ENCODE peak calls at places on chromosomes 1 and 21, in four cellular contexts. One of them, this sample, is unnamed.

GRCh38 chr1:239833709-239834108 is 258.0 kb upstream of the FMN2 start:
- DNase-seq in NCI-H2081: peak
- DNase-seq in activated CD4-positive, alpha-beta T cell treated with anti-CD3 and anti-CD28 coated beads, Interleukin-2, amount 50 U/mL, for 48 hours: no peak
- DNase-seq in NCI-H524: no peak
- DNase-seq in this sample: no peak

GRCh38 chr1:28985427-28985826 is 71.1 kb downstream of the EPB41 start:
- DNase-seq in NCI-H2081: no peak
- DNase-seq in NCI-H524: no peak
- DNase-seq in activated CD4-positive, alpha-beta T cell treated with anti-CD3 and anti-CD28 coated beads, Interleukin-2, amount 50 U/mL, for 48 hours: no peak
- DNase-seq in this sample: no peak

GRCh38 chr1:89545264-89546038 is 20.8 kb downstream of the LRRC8B start:
- DNase-seq in activated CD4-positive, alpha-beta T cell treated with anti-CD3 and anti-CD28 coated beads, Interleukin-2, amount 50 U/mL, for 48 hours: peak
- DNase-seq in NCI-H2081: no peak
- DNase-seq in NCI-H524: no peak
- DNase-seq in this sample: no peak

GRCh38 chr1:203173566-203173965 is 2.1 kb downstream of the MYBPH start:
- DNase-seq in NCI-H2081: no peak
- DNase-seq in NCI-H524: peak
- DNase-seq in activated CD4-positive, alpha-beta T cell treated with anti-CD3 and anti-CD28 coated beads, Interleukin-2, amount 50 U/mL, for 48 hours: no peak
- DNase-seq in this sample: no peak

GRCh38 chr1:119298687-119299086 is 69.9 kb upstream of the HAO2 start:
- DNase-seq in NCI-H524: no peak
- DNase-seq in NCI-H2081: peak
- DNase-seq in activated CD4-positive, alpha-beta T cell treated with anti-CD3 and anti-CD28 coated beads, Interleukin-2, amount 50 U/mL, for 48 hours: no peak
- DNase-seq in this sample: no peak

GRCh38 chr1:235513495-235514366 is 9.5 kb upstream of the B3GALNT2 start:
- DNase-seq in NCI-H2081: peak
- DNase-seq in NCI-H524: peak
- DNase-seq in activated CD4-positive, alpha-beta T cell treated with anti-CD3 and anti-CD28 coated beads, Interleukin-2, amount 50 U/mL, for 48 hours: peak
- DNase-seq in this sample: peak

GRCh38 chr1:234559152-234559916 is 50.6 kb downstream of the IRF2BP2 start:
- DNase-seq in NCI-H524: no peak
- DNase-seq in NCI-H2081: peak
- DNase-seq in activated CD4-positive, alpha-beta T cell treated with anti-CD3 and anti-CD28 coated beads, Interleukin-2, amount 50 U/mL, for 48 hours: no peak
- DNase-seq in this sample: no peak

GRCh38 chr1:58249729-58250586 is 296.6 kb downstream of the OMA1 start:
- DNase-seq in activated CD4-positive, alpha-beta T cell treated with anti-CD3 and anti-CD28 coated beads, Interleukin-2, amount 50 U/mL, for 48 hours: peak
- DNase-seq in NCI-H524: no peak
- DNase-seq in NCI-H2081: no peak
- DNase-seq in this sample: peak

GRCh38 chr1:68112835-68113243 is 62.4 kb upstream of the DIRAS3 start:
- DNase-seq in activated CD4-positive, alpha-beta T cell treated with anti-CD3 and anti-CD28 coated beads, Interleukin-2, amount 50 U/mL, for 48 hours: no peak
- DNase-seq in NCI-H524: no peak
- DNase-seq in NCI-H2081: no peak
- DNase-seq in this sample: no peak

GRCh38 chr1:67559222-67559700 is 125.7 kb upstream of the GADD45A start:
- DNase-seq in activated CD4-positive, alpha-beta T cell treated with anti-CD3 and anti-CD28 coated beads, Interleukin-2, amount 50 U/mL, for 48 hours: no peak
- DNase-seq in NCI-H524: no peak
- DNase-seq in NCI-H2081: no peak
- DNase-seq in this sample: no peak

GRCh38 chr1:153795325-153795837 is 20.2 kb downstream of the SLC27A3 start:
- DNase-seq in activated CD4-positive, alpha-beta T cell treated with anti-CD3 and anti-CD28 coated beads, Interleukin-2, amount 50 U/mL, for 48 hours: no peak
- DNase-seq in NCI-H524: peak
- DNase-seq in NCI-H2081: no peak
- DNase-seq in this sample: no peak

GRCh38 chr1:224632921-224633321 is 16.8 kb downstream of the CNIH3 start:
- DNase-seq in activated CD4-positive, alpha-beta T cell treated with anti-CD3 and anti-CD28 coated beads, Interleukin-2, amount 50 U/mL, for 48 hours: no peak
- DNase-seq in NCI-H2081: no peak
- DNase-seq in NCI-H524: no peak
- DNase-seq in this sample: no peak

GRCh38 chr1:53589043-53589887 is 130.1 kb downstream of the DMRTB1 start:
- DNase-seq in NCI-H2081: no peak
- DNase-seq in activated CD4-positive, alpha-beta T cell treated with anti-CD3 and anti-CD28 coated beads, Interleukin-2, amount 50 U/mL, for 48 hours: no peak
- DNase-seq in NCI-H524: no peak
- DNase-seq in this sample: no peak

GRCh38 chr1:50271968-50272578 is 151.2 kb downstream of the DMRTA2 start:
- DNase-seq in NCI-H524: peak
- DNase-seq in NCI-H2081: peak
- DNase-seq in activated CD4-positive, alpha-beta T cell treated with anti-CD3 and anti-CD28 coated beads, Interleukin-2, amount 50 U/mL, for 48 hours: peak
- DNase-seq in this sample: peak

GRCh38 chr1:109034382-109034781 is 7.5 kb downstream of the WDR47 start:
- DNase-seq in NCI-H524: no peak
- DNase-seq in NCI-H2081: no peak
- DNase-seq in activated CD4-positive, alpha-beta T cell treated with anti-CD3 and anti-CD28 coated beads, Interleukin-2, amount 50 U/mL, for 48 hours: no peak
- DNase-seq in this sample: no peak

GRCh38 chr1:37944091-37944763 is 2.6 kb downstream of the INPP5B start:
- DNase-seq in activated CD4-positive, alpha-beta T cell treated with anti-CD3 and anti-CD28 coated beads, Interleukin-2, amount 50 U/mL, for 48 hours: no peak
- DNase-seq in NCI-H2081: no peak
- DNase-seq in NCI-H524: no peak
- DNase-seq in this sample: no peak

GRCh38 chr1:5286244-5286643 is 631.8 kb downstream of the AJAP1 start:
- DNase-seq in NCI-H2081: no peak
- DNase-seq in activated CD4-positive, alpha-beta T cell treated with anti-CD3 and anti-CD28 coated beads, Interleukin-2, amount 50 U/mL, for 48 hours: peak
- DNase-seq in NCI-H524: no peak
- DNase-seq in this sample: no peak

GRCh38 chr1:243179714-243180113 is 75.4 kb downstream of the CEP170 start:
- DNase-seq in NCI-H2081: no peak
- DNase-seq in NCI-H524: no peak
- DNase-seq in activated CD4-positive, alpha-beta T cell treated with anti-CD3 and anti-CD28 coated beads, Interleukin-2, amount 50 U/mL, for 48 hours: no peak
- DNase-seq in this sample: no peak

GRCh38 chr1:160101717-160102522 is 3.5 kb upstream of the IGSF8 start:
- DNase-seq in activated CD4-positive, alpha-beta T cell treated with anti-CD3 and anti-CD28 coated beads, Interleukin-2, amount 50 U/mL, for 48 hours: no peak
- DNase-seq in NCI-H524: no peak
- DNase-seq in NCI-H2081: no peak
- DNase-seq in this sample: no peak

GRCh38 chr21:43829575-43830119 is 35.4 kb upstream of the AGPAT3 start:
- DNase-seq in NCI-H524: no peak
- DNase-seq in activated CD4-positive, alpha-beta T cell treated with anti-CD3 and anti-CD28 coated beads, Interleukin-2, amount 50 U/mL, for 48 hours: no peak
- DNase-seq in NCI-H2081: no peak
- DNase-seq in this sample: no peak

This sample was measured in DMS 273 treated with DMSO at 0.1 percent for 48 hours.